ENCODE peak calls at places on chromosomes 11 and 22, in four cellular contexts. L is HEK293T; U is stimulated activated CD4-positive, alpha-beta T cell treated with anti-CD3 and anti-CD28 coated beads, Interleukin-12 subunit alpha, Interleukin-12 subunit beta, amount 100 ng/mL, for 4 hours; X is caudate nucleus. Y is an unnamed sample.

GRCh38 chr22:31790240-31790639 is 36.4 kb downstream of the DEPDC5 start:
- DNase-seq in L (no peak), U (no peak), X (no peak), Y (no peak)

GRCh38 chr11:32561835-32562234 is 21.8 kb upstream of the EIF3M start:
- DNase-seq in L (no peak), U (no peak), X (no peak), Y (peak; percentile 13)

GRCh38 chr22:42418811-42419243 is 13.4 kb downstream of the NFAM1 start:
- DNase-seq in L (no peak), U (no peak), X (no peak), Y (no peak)

GRCh38 chr22:19996694-19997384 is 19.8 kb downstream of the ARVCF start:
- DNase-seq in L (no peak), U (no peak), X (no peak), Y (no peak)

GRCh38 chr11:68855205-68855978 is 13.7 kb upstream of the CPT1A start:
- DNase-seq in L (peak; percentile 41), U (no peak), X (no peak), Y (peak; percentile 53)

GRCh38 chr11:72015511-72016061 is 16.9 kb downstream of the IL18BP start:
- DNase-seq in L (no peak), U (no peak), X (no peak), Y (peak; percentile 50)

GRCh38 chr11:119218141-119218878 is 12.2 kb downstream of the CBL start:
- DNase-seq in L (no peak), U (no peak), X (no peak), Y (no peak)

GRCh38 chr11:33065445-33066178 is 26.2 kb downstream of the TCP11L1 start:
- DNase-seq in L (peak; percentile 84), U (peak; percentile 71), X (no peak), Y (peak; percentile 80)

GRCh38 chr22:26169312-26170111 is at the start of gene SEZ6L:
- DNase-seq in L (peak; percentile 51), U (no peak), X (no peak), Y (no peak)

GRCh38 chr11:34653851-34654490 is 33.1 kb downstream of the EHF start:
- DNase-seq in L (no peak), U (no peak), X (no peak), Y (peak; percentile 13)

GRCh38 chr22:20864186-20864908 is 5.5 kb downstream of the SNAP29 start:
- DNase-seq in L (no peak), U (no peak), X (no peak), Y (no peak)

GRCh38 chr11:117458275-117459120 is 130.8 kb downstream of the CEP164 start:
- DNase-seq in L (no peak), U (no peak), X (no peak), Y (peak; percentile 97)

GRCh38 chr11:74611369-74611861 is 19.0 kb downstream of the POLD3 start:
- DNase-seq in L (peak; percentile 11), U (no peak), X (no peak), Y (peak; percentile 91)